ENCODE peak calls at places on chromosome X, in ten cellular contexts. O is non-pigmented ciliary epithelial cell; Z is GM23248; B is NCI-H1417; D is left ventricle myocardium inferior; X is bronchial epithelial cell; Q is GM19239; C is NCI-H1436; A is CD8-positive, alpha-beta T cell; R is HT1080. Y is an unnamed sample.

GRCh38 chrX:120653000-120653399 is 23.1 kb upstream of the C1GALT1C1 start:
- DNase-seq in D (no peak), B (peak), R (no peak), X (no peak), A (no peak), O (no peak), Z (peak), Q (no peak), C (peak), Y (no peak)

GRCh38 chrX:16807976-16808542 is 21.8 kb downstream of the TXLNG start:
- DNase-seq in B (no peak), R (peak), Z (peak), D (no peak), O (no peak), Q (no peak), A (no peak), C (no peak), X (peak), Y (no peak)

GRCh38 chrX:109635151-109635550 is 10.2 kb upstream of the KCNE5 start:
- DNase-seq in Z (peak), O (no peak), R (peak), D (no peak), X (peak), B (no peak), A (no peak), Q (no peak), C (no peak), Y (no peak)

GRCh38 chrX:123291623-123292022 is 107.5 kb downstream of the GRIA3 start:
- DNase-seq in X (no peak), C (no peak), B (no peak), D (no peak), R (no peak), A (no peak), O (no peak), Q (no peak), Z (no peak), Y (no peak)

GRCh38 chrX:106752101-106752678 is 25.7 kb downstream of the RNF128 start:
- DNase-seq in C (no peak), R (peak), B (no peak), A (no peak), Z (peak), D (no peak), X (peak), O (no peak), Q (no peak), Y (no peak)

GRCh38 chrX:119885554-119886428 is 9.9 kb upstream of the AKAP14 start:
- DNase-seq in R (peak), X (no peak), O (no peak), Z (no peak), B (no peak), Q (no peak), A (no peak), C (peak), D (no peak), Y (no peak)

GRCh38 chrX:118347131-118347530 is 1.2 kb downstream of the WDR44 start:
- DNase-seq in D (no peak), Z (peak), X (peak), Q (no peak), A (no peak), C (no peak), O (no peak), R (peak), B (no peak), Y (no peak)

GRCh38 chrX:74450803-74451449 is 29.6 kb downstream of the SLC16A2 start:
- DNase-seq in A (no peak), C (no peak), R (peak), X (peak), O (peak), D (no peak), Z (peak), B (no peak), Q (no peak), Y (no peak)

GRCh38 chrX:101079223-101079622 is 544 bp downstream of the TMEM35A start:
- DNase-seq in X (no peak), B (no peak), Q (no peak), A (no peak), R (no peak), D (no peak), C (no peak), O (no peak), Z (peak), Y (no peak)

GRCh38 chrX:111615227-111615626 is 65.7 kb upstream of the ALG13 start:
- DNase-seq in D (no peak), Q (no peak), B (no peak), X (no peak), O (no peak), C (no peak), A (no peak), R (no peak), Z (no peak), Y (no peak)

GRCh38 chrX:40083120-40083978 is 14.4 kb downstream of the BCOR start:
- DNase-seq in R (no peak), Q (no peak), X (no peak), O (no peak), B (no peak), A (no peak), C (no peak), D (peak), Z (peak), Y (peak)

GRCh38 chrX:133670394-133670793 is 255.1 kb upstream of the GPC4 start:
- DNase-seq in B (peak), A (no peak), Q (peak), C (peak), X (peak), Z (peak), O (peak), D (no peak), R (peak), Y (no peak)

GRCh38 chrX:3346436-3347329 is at the start of gene MXRA5:
- DNase-seq in X (peak), A (no peak), D (peak), C (no peak), Q (no peak), Z (peak), B (no peak), O (no peak), R (no peak), Y (no peak)

GRCh38 chrX:7432901-7433300 is 284.9 kb upstream of the PUDP start:
- DNase-seq in X (peak), D (no peak), Z (no peak), C (no peak), B (no peak), O (no peak), R (no peak), Q (no peak), A (no peak), Y (no peak)

GRCh38 chrX:23317799-23318724 is 16.6 kb upstream of the PTCHD1 start:
- DNase-seq in O (no peak), R (peak), X (no peak), Q (peak), B (no peak), D (no peak), C (no peak), A (no peak), Z (peak), Y (no peak)

GRCh38 chrX:40207626-40208025 is 109.9 kb upstream of the BCOR start:
- DNase-seq in Q (no peak), B (no peak), X (peak), A (no peak), O (no peak), R (peak), Z (peak), C (no peak), D (no peak), Y (no peak)